ENCODE peak calls at places on chromosomes 4 and X, in nine cellular contexts. D is erythroblast, L is fibroblast of pulmonary artery, P is progenitor cell of endocrine pancreas, W is iPS-NIHi11, E is Caki2, C is foreskin fibroblast, Q is HCT116, R is sigmoid colon. F is an unnamed sample.

GRCh38 chr4:84803720-84804119 is 162.8 kb downstream of the WDFY3 start:
- DNase-seq in P (no peak), D (no peak), R (no peak), W (no peak), E (no peak), L (no peak), C (peak), Q (no peak), F (no peak)

GRCh38 chr4:118954246-118954645 is 65.6 kb downstream of the SYNPO2 start:
- DNase-seq in D (no peak), E (no peak), P (no peak), R (no peak), W (no peak), C (peak), L (peak), Q (peak), F (no peak)

GRCh38 chr4:167290684-167291083 is 56.4 kb upstream of the SPOCK3 start:
- DNase-seq in D (peak), W (peak), Q (peak), E (no peak), C (peak), L (peak), R (no peak), P (no peak), F (peak)

GRCh38 chr4:5712517-5712916 is 1.5 kb downstream of the EVC start:
- DNase-seq in P (no peak), Q (no peak), L (peak), E (no peak), D (no peak), W (no peak), R (no peak), C (peak), F (no peak)

GRCh38 chr4:89352541-89352940 is 44.9 kb upstream of the GPRIN3 start:
- DNase-seq in P (no peak), R (no peak), E (no peak), L (no peak), W (no peak), C (no peak), Q (no peak), D (no peak), F (no peak)

GRCh38 chrX:136162827-136163427 is 15.6 kb downstream of the FHL1 start:
- DNase-seq in L (peak), W (peak), Q (peak), E (peak), D (peak), C (peak), R (peak), P (no peak), F (peak)

GRCh38 chrX:15894724-15895123 is 40.1 kb upstream of the AP1S2 start:
- DNase-seq in L (no peak), E (no peak), D (no peak), R (no peak), C (no peak), W (no peak), P (no peak), Q (no peak), F (no peak)

GRCh38 chr4:3263053-3263958 is 14.3 kb downstream of the MSANTD1 start:
- DNase-seq in E (no peak), R (peak), C (no peak), W (peak), P (no peak), D (no peak), Q (no peak), L (no peak), F (no peak)

GRCh38 chr4:138952405-138952804 is 63.2 kb upstream of the NOCT start:
- DNase-seq in W (no peak), L (peak), E (no peak), Q (no peak), P (no peak), R (no peak), D (no peak), C (no peak), F (no peak)

GRCh38 chr4:137393043-137393442 is 139.3 kb downstream of the PCDH18 start:
- DNase-seq in D (no peak), W (no peak), Q (no peak), P (no peak), R (no peak), C (peak), L (no peak), E (no peak), F (peak)

GRCh38 chr4:26372525-26373172 is 51.8 kb downstream of the RBPJ start:
- DNase-seq in W (no peak), R (no peak), C (peak), L (peak), E (peak), P (no peak), D (peak), Q (no peak), F (peak)

GRCh38 chr4:7726665-7727413 is 212.8 kb downstream of the AFAP1 start:
- DNase-seq in D (no peak), L (no peak), Q (no peak), E (no peak), P (no peak), W (no peak), R (no peak), C (no peak), F (no peak)

GRCh38 chr4:41339812-41340809 is 83.4 kb downstream of the UCHL1 start:
- DNase-seq in E (peak), C (peak), D (no peak), R (no peak), L (peak), W (peak), Q (no peak), P (no peak), F (peak)

GRCh38 chrX:53445977-53446376 is 11.8 kb upstream of the HSD17B10 start:
- DNase-seq in L (peak), R (no peak), P (no peak), D (peak), C (peak), E (no peak), Q (no peak), W (peak), F (peak)

GRCh38 chr4:30912098-30912719 is 192.0 kb downstream of the PCDH7 start:
- DNase-seq in Q (no peak), E (no peak), D (no peak), P (no peak), C (peak), R (no peak), W (no peak), L (peak), F (no peak)

F was measured in left kidney.